ENCODE peak calls at places on chromosome 3, in eight cellular contexts. E is H9, W is IMR-90, B is SK-N-SH, M is neural progenitor cell, D is mammary epithelial cell, X is osteoblast, F is endothelial cell of umbilical vein. Q is an unnamed sample.
A peak's percentile ranks its signal among the peaks of the same experiment; 100 is the strongest.

GRCh38 chr3:182357928-182358327 is 435.4 kb upstream of the ATP11B start:
- DNase-seq in B (no peak), X (no peak), E (no peak), F (no peak), W (no peak), D (no peak), M (peak; percentile 9), Q (no peak)

GRCh38 chr3:60669636-60670035 is 581.6 kb downstream of the FHIT start:
- DNase-seq in W (no peak), B (no peak), X (no peak), D (no peak), M (peak; percentile 86), E (peak; percentile 74), F (no peak), Q (peak; percentile 57)

GRCh38 chr3:44525060-44525459 is 29.9 kb upstream of the ZKSCAN7 start:
- DNase-seq in E (no peak), W (no peak), F (no peak), X (no peak), D (no peak), M (no peak), B (no peak), Q (no peak)

GRCh38 chr3:23826382-23827061 is 20.8 kb downstream of the UBE2E1 start:
- DNase-seq in B (no peak), D (no peak), F (no peak), M (no peak), X (peak; percentile 10), E (no peak), W (no peak), Q (no peak)

GRCh38 chr3:151135548-151136337 is 50.3 kb downstream of the MED12L start:
- DNase-seq in X (no peak), D (no peak), W (no peak), E (no peak), M (no peak), F (no peak), B (no peak), Q (no peak)

GRCh38 chr3:67898916-67899315 is 244.5 kb upstream of the SUCLG2 start:
- DNase-seq in E (no peak), F (no peak), M (no peak), D (no peak), W (no peak), B (no peak), X (no peak), Q (no peak)

GRCh38 chr3:83218383-83219200 is 1457.1 kb upstream of the GBE1 start:
- DNase-seq in X (peak; percentile 14), D (no peak), M (no peak), E (peak; percentile 23), W (no peak), F (no peak), B (peak; percentile 2), Q (no peak)

GRCh38 chr3:94961423-94962100 is 898.7 kb downstream of the NSUN3 start:
- DNase-seq in F (no peak), B (no peak), M (no peak), W (no peak), E (no peak), D (no peak), X (no peak), Q (no peak)

GRCh38 chr3:174352227-174352626 is 506.9 kb upstream of the NAALADL2 start:
- DNase-seq in D (no peak), B (no peak), M (no peak), F (no peak), W (no peak), X (no peak), E (no peak), Q (no peak)

GRCh38 chr3:174341014-174341413 is 518.1 kb upstream of the NAALADL2 start:
- DNase-seq in M (no peak), D (no peak), E (no peak), X (no peak), B (no peak), W (no peak), F (no peak), Q (no peak)

GRCh38 chr3:174342941-174343431 is 516.1 kb upstream of the NAALADL2 start:
- DNase-seq in F (no peak), B (no peak), W (peak; percentile 78), D (no peak), E (no peak), M (no peak), X (no peak), Q (no peak)

GRCh38 chr3:174342206-174342605 is 516.9 kb upstream of the NAALADL2 start:
- DNase-seq in F (no peak), W (peak; percentile 7), D (no peak), X (no peak), B (no peak), E (no peak), M (no peak), Q (no peak)

GRCh38 chr3:174346571-174346970 is 512.6 kb upstream of the NAALADL2 start:
- DNase-seq in E (no peak), D (no peak), F (no peak), B (no peak), X (no peak), M (no peak), W (no peak), Q (no peak)
- H2AFZ ChIP-seq in E (no peak overlapping the region), D (no peak overlapping the region), F (no peak overlapping the region), B (no peak overlapping the region), X (peak overlapping the region; percentile 51), M (no peak overlapping the region), W (no peak overlapping the region), Q (peak overlapping the region; percentile 48)

GRCh38 chr3:19105826-19106225 is 42.5 kb upstream of the KCNH8 start:
- DNase-seq in D (no peak), W (no peak), X (no peak), B (no peak), M (no peak), F (no peak), E (no peak), Q (no peak)

GRCh38 chr3:19107719-19108118 is 40.6 kb upstream of the KCNH8 start:
- DNase-seq in X (no peak), B (no peak), W (no peak), D (no peak), E (no peak), M (no peak), F (no peak), Q (no peak)

GRCh38 chr3:19106307-19106706 is 42.0 kb upstream of the KCNH8 start:
- DNase-seq in D (no peak), M (no peak), F (no peak), X (no peak), W (no peak), B (no peak), E (no peak), Q (no peak)

GRCh38 chr3:19104459-19104858 is 43.9 kb upstream of the KCNH8 start:
- DNase-seq in B (no peak), F (no peak), M (no peak), E (no peak), X (no peak), D (no peak), W (no peak), Q (no peak)

DNA sequence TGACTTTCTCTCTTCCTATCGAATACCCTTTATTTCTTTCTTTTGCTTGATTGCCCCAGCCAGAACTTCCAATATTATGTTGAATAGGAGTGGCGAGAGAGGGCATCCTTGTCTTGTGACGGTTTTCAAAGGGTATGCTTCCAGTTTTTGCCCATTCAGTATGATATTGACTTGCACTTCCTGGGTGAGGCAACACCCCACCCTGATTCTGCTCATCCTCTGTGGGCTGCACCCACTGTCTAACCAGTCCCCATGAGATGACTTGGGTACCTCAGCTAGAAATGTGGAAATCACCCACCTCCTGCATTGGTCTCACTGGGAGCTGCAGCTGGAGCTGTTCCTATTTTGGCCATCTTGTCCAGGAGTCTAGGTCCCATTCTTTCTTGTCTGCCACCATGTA is 44.8 kb upstream of the KCNH8 start:
- DNase-seq in F (no peak), W (no peak), X (no peak), M (no peak), E (no peak), D (no peak), B (no peak), Q (no peak)
- H2AFZ ChIP-seq in F (no peak overlapping the region), W (no peak overlapping the region), X (no peak overlapping the region), M (no peak overlapping the region), E (no peak overlapping the region), D (no peak overlapping the region), B (no peak overlapping the region), Q (peak overlapping the region; percentile 64)

DNA sequence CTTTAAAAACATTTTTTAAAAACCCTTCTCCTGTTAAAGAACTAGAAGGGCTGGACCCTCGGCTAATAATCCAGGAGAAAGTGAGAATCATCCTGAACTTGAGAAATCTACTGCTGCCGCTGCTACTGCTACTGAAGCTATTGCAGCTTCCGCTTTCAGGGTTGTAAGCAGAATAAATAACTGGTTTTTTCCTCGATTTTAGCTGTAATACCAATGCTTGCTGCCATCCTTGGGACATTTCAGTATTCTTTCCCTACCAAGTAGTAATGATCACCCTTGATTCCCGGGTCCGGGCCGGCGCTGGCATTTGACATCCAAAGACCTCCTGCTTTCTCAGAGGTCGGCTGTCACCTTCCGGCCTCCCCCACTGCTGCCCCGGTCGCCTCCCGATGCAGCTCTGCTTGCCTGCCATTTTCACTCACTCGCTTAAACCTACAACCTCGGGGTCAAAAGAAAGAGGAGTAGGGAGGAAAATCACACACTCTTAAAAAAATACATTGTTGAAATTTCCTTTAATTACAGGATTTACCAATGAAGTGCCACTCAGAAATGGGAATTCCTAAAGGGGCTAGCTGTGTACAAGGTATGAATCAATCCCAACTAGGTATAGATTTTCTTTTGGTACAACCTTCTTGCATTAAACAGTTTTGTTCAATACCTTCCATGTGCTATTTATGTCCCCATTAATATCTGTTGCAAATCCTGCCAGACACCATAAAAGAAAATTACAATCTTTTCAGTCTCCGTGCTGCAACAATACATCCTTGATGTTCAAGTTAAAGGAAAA is 715 bp upstream of the MECOM start:
- DNase-seq in B (peak; percentile 35), E (peak; percentile 38), D (no peak), W (no peak), M (peak; percentile 36), F (peak; percentile 71), X (peak; percentile 90), Q (peak; percentile 11)
- H2AFZ ChIP-seq in B (no peak overlapping the region), E (no peak overlapping the region), D (no peak overlapping the region), W (no peak overlapping the region), M (no peak overlapping the region), F (peak overlapping the region; percentile 21), X (no peak overlapping the region), Q (peak overlapping the region; percentile 36)

DNA sequence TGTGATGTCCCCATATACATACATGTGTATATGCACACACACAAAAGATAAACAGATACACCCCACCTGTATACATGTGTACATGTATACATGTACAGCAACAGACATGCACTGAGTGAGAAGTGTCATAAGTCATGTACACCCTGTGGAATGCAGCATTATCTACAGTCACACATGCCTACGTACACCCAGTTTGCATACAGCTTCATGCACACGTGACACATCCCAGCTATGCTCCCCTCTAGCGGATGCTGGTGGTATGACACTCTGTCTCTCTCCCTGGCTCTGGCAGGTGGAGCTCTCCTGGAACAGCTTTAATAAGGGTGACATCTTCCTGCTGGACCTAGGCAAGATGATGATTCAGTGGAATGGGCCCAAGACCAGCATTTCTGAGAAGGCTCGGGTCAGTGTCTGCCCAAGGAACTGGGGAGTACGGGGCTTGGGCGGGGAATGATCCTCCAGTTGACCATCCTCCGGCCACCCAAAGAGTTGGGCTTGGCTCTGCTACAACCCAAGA is 6.3 kb downstream of the VILL start:
- DNase-seq in B (peak; percentile 82), W (peak; percentile 76), D (peak; percentile 75), F (peak; percentile 84), M (peak; percentile 72), X (peak; percentile 97), E (peak; percentile 81), Q (peak; percentile 74)
- H2AFZ ChIP-seq in B (no peak overlapping the region), W (no peak overlapping the region), D (no peak overlapping the region), F (no peak overlapping the region), M (no peak overlapping the region), X (no peak overlapping the region), E (no peak overlapping the region), Q (no peak overlapping the region)

GRCh38 chr3:156304406-156304805 is 184.0 kb downstream of the KCNAB1 start:
- DNase-seq in W (peak; percentile 60), M (no peak), F (peak; percentile 84), X (no peak), E (no peak), B (no peak), D (peak; percentile 8), Q (no peak)
- H2AFZ ChIP-seq in W (peak overlapping the region; percentile 48), M (no peak overlapping the region), F (peak overlapping the region; percentile 44), X (no peak overlapping the region), E (no peak overlapping the region), B (no peak overlapping the region), D (peak overlapping the region; percentile 57), Q (no peak overlapping the region)